ENCODE peak calls at places on chromosomes 2 and 18, in five cellular contexts. K is activated CD4-positive, alpha-beta T cell treated with anti-CD3 and anti-CD28 coated beads, Interleukin-2, amount 10 ng/mL, durations not matched to agents 7 days and 5 days; J is GM03348; E is left kidney; M is H54. N is an unnamed sample.

GRCh38 chr18:41456791-41457190 is 498.2 kb upstream of the PIK3C3 start:
- DNase-seq in K (no peak), J (no peak), E (no peak), M (no peak), N (no peak)

GRCh38 chr2:127437781-127438726 is 19.8 kb downstream of the PROC start:
- DNase-seq in K (no peak), J (no peak), E (peak; percentile 57), M (no peak), N (no peak)

GRCh38 chr2:53473236-53473635 is 294.4 kb upstream of the CHAC2 start:
- DNase-seq in K (no peak), J (no peak), E (no peak), M (no peak), N (no peak)

GRCh38 chr2:222594679-222595078 is 61.2 kb downstream of the FARSB start:
- DNase-seq in K (no peak), J (peak; percentile 71), E (no peak), M (no peak), N (no peak)

GRCh38 chr18:47163241-47163640 is 12.9 kb downstream of the IER3IP1 start:
- DNase-seq in K (no peak), J (peak; percentile 55), E (peak; percentile 40), M (no peak), N (no peak)

GRCh38 chr18:62937065-62937464 is 221.7 kb downstream of the PHLPP1 start:
- DNase-seq in K (no peak), J (peak; percentile 25), E (no peak), M (no peak), N (no peak)

GRCh38 chr18:38241216-38241615 is 675.6 kb upstream of the CELF4 start:
- DNase-seq in K (no peak), J (no peak), E (no peak), M (no peak), N (no peak)

GRCh38 chr18:79519751-79520472 is 124.2 kb downstream of the NFATC1 start:
- DNase-seq in K (peak; percentile 53), J (no peak), E (peak; percentile 88), M (no peak), N (peak; percentile 64)

GRCh38 chr2:117771969-117772630 is 42.4 kb upstream of the DDX18 start:
- DNase-seq in K (no peak), J (peak; percentile 47), E (peak; percentile 65), M (no peak), N (no peak)

GRCh38 chr2:270861-271260 is 6.1 kb downstream of the ACP1 start:
- DNase-seq in K (no peak), J (no peak), E (no peak), M (no peak), N (no peak)

GRCh38 chr2:37875332-37875976 is 49.6 kb upstream of the RMDN2 start:
- DNase-seq in K (no peak), J (no peak), E (peak; percentile 40), M (no peak), N (no peak)

GRCh38 chr2:61233581-61233980 is 71.6 kb downstream of the C2orf74 start:
- DNase-seq in K (no peak), J (no peak), E (no peak), M (no peak), N (no peak)

GRCh38 chr2:28360066-28360741 is 32.5 kb upstream of the FOSL2 start:
- DNase-seq in K (no peak), J (no peak), E (no peak), M (no peak), N (no peak)

GRCh38 chr18:11279461-11279860 is 130.1 kb upstream of the PIEZO2 start:
- DNase-seq in K (no peak), J (no peak), E (no peak), M (no peak), N (no peak)

GRCh38 chr2:102632380-102633175 is 13.2 kb downstream of the SLC9A2 start:
- DNase-seq in K (no peak), J (no peak), E (peak; percentile 23), M (no peak), N (no peak)

GRCh38 chr2:217954971-217955740 is 47.6 kb downstream of the TNS1 start:
- DNase-seq in K (no peak), J (no peak), E (no peak), M (no peak), N (no peak)

GRCh38 chr2:136347976-136348375 is 230.0 kb upstream of the CXCR4 start:
- DNase-seq in K (no peak), J (no peak), E (peak; percentile 64), M (no peak), N (no peak)

GRCh38 chr18:8329186-8329771 is 280.0 kb upstream of the RAB12 start:
- DNase-seq in K (no peak), J (no peak), E (peak; percentile 28), M (peak; percentile 9), N (no peak)

GRCh38 chr2:19073522-19073921 is 284.9 kb downstream of the OSR1 start:
- DNase-seq in K (no peak), J (peak; percentile 18), E (peak; percentile 95), M (peak; percentile 87), N (no peak)

GRCh38 chr2:236676131-236676873 is 106.7 kb downstream of the ACKR3 start:
- DNase-seq in K (no peak), J (no peak), E (no peak), M (no peak), N (no peak)